ENCODE peak calls at places on chromosomes 3 and 15, in four cellular contexts. Z is cardiac fibroblast; U is stimulated activated CD8-positive, alpha-beta memory T cell treated with anti-CD3 and anti-CD28 coated beads, Interleukin-4, amount 100 ng/mL, for 1 hour; C is HFF-Myc. B is an unnamed sample.

GRCh38 chr3:38227989-38228388 is 37.6 kb upstream of the SLC22A13 start:
- DNase-seq in U (no peak), C (peak; percentile 15), Z (peak; percentile 80), B (no peak)

GRCh38 chr3:128367726-128368125 is 99.0 kb downstream of the DNAJB8 start:
- DNase-seq in C (no peak), U (no peak), Z (no peak), B (no peak)

GRCh38 chr15:95799286-95800187 is 531.0 kb upstream of the NR2F2 start:
- DNase-seq in Z (peak; percentile 91), U (no peak), C (peak; percentile 14), B (no peak)

GRCh38 chr3:172659246-172660002 is 51.4 kb downstream of the NCEH1 start:
- DNase-seq in Z (no peak), U (no peak), C (no peak), B (no peak)

GRCh38 chr3:129556890-129557736 is 14.1 kb downstream of the H1-8 start:
- DNase-seq in C (no peak), U (no peak), Z (no peak), B (no peak)

GRCh38 chr15:77985931-77986480 is 91.5 kb downstream of the TBC1D2B start:
- DNase-seq in Z (no peak), U (no peak), C (no peak), B (no peak)

GRCh38 chr15:53978248-53978906 is at the start of gene UNC13C:
- DNase-seq in C (no peak), Z (no peak), U (no peak), B (peak; percentile 10)

GRCh38 chr15:75531041-75531450 is 48.1 kb downstream of the PTPN9 start:
- DNase-seq in Z (peak; percentile 91), C (no peak), U (no peak), B (no peak)

GRCh38 chr15:70569139-70569717 is 194.1 kb downstream of the UACA start:
- DNase-seq in Z (peak; percentile 70), U (no peak), C (peak; percentile 53), B (no peak)

GRCh38 chr3:37707428-37708372 is 154.0 kb upstream of the CTDSPL start:
- DNase-seq in Z (no peak), C (no peak), U (no peak), B (no peak)

GRCh38 chr15:34616613-34617012 is 33.2 kb upstream of the GOLGA8B start:
- DNase-seq in Z (peak; percentile 65), C (no peak), U (no peak), B (no peak)

GRCh38 chr15:69893863-69894262 is 203.9 kb downstream of the TLE3 start:
- DNase-seq in C (peak; percentile 2), Z (peak; percentile 63), U (no peak), B (no peak)

GRCh38 chr15:70856177-70856883 is 2.4 kb upstream of the LARP6 start:
- DNase-seq in Z (peak; percentile 61), C (no peak), U (no peak), B (no peak)

GRCh38 chr3:48215019-48215418 is 8.3 kb upstream of the CAMP start:
- DNase-seq in C (no peak), Z (no peak), U (no peak), B (no peak)

GRCh38 chr15:80597081-80597480 is 98.0 kb upstream of the ABHD17C start:
- DNase-seq in U (no peak), C (no peak), Z (no peak), B (no peak)

GRCh38 chr3:117059054-117059989 is 349.7 kb downstream of the TUSC7 start:
- DNase-seq in U (no peak), C (no peak), Z (peak; percentile 56), B (peak; percentile 44)

B was measured in NCI-H748 treated with DMSO at 0.1 percent for 48 hours.